ENCODE peak calls at places on chromosome 1, in nine cellular contexts. One of them, this sample, is unnamed.

GRCh38 chr1:10899490-10900264 is 103.2 kb upstream of the CASZ1 start:
- DNase-seq in neural progenitor cell: no peak
- DNase-seq in left ventricle myocardium inferior: no peak
- DNase-seq in CD4-positive, alpha-beta T cell: no peak
- DNase-seq in WTC11: no peak
- DNase-seq in mammary epithelial cell: peak
- DNase-seq in AG09319: no peak
- DNase-seq in fibroblast of mammary gland: peak
- DNase-seq in foreskin keratinocyte: peak
- DNase-seq in this sample: no peak

GRCh38 chr1:214492405-214493075 is 58.9 kb downstream of the PTPN14 start:
- DNase-seq in neural progenitor cell: no peak
- DNase-seq in left ventricle myocardium inferior: no peak
- DNase-seq in CD4-positive, alpha-beta T cell: no peak
- DNase-seq in WTC11: no peak
- DNase-seq in mammary epithelial cell: no peak
- DNase-seq in AG09319: no peak
- DNase-seq in fibroblast of mammary gland: peak
- DNase-seq in foreskin keratinocyte: no peak
- DNase-seq in this sample: no peak

GRCh38 chr1:66253330-66253921 is 280.5 kb upstream of the SGIP1 start:
- DNase-seq in neural progenitor cell: peak
- DNase-seq in left ventricle myocardium inferior: no peak
- DNase-seq in CD4-positive, alpha-beta T cell: no peak
- DNase-seq in WTC11: no peak
- DNase-seq in mammary epithelial cell: peak
- DNase-seq in AG09319: peak
- DNase-seq in fibroblast of mammary gland: peak
- DNase-seq in foreskin keratinocyte: no peak
- DNase-seq in this sample: peak

GRCh38 chr1:234543442-234544093 is 64.6 kb upstream of the TARBP1 start:
- DNase-seq in neural progenitor cell: no peak
- DNase-seq in left ventricle myocardium inferior: peak
- DNase-seq in CD4-positive, alpha-beta T cell: no peak
- DNase-seq in WTC11: no peak
- DNase-seq in mammary epithelial cell: no peak
- DNase-seq in AG09319: no peak
- DNase-seq in fibroblast of mammary gland: no peak
- DNase-seq in foreskin keratinocyte: no peak
- DNase-seq in this sample: no peak

GRCh38 chr1:37673920-37674319 is 18.4 kb upstream of the CDCA8 start:
- DNase-seq in neural progenitor cell: no peak
- DNase-seq in left ventricle myocardium inferior: no peak
- DNase-seq in CD4-positive, alpha-beta T cell: peak
- DNase-seq in WTC11: peak
- DNase-seq in mammary epithelial cell: no peak
- DNase-seq in AG09319: no peak
- DNase-seq in fibroblast of mammary gland: no peak
- DNase-seq in foreskin keratinocyte: no peak
- DNase-seq in this sample: no peak

GRCh38 chr1:5271264-5271663 is 616.9 kb downstream of the AJAP1 start:
- DNase-seq in neural progenitor cell: no peak
- DNase-seq in left ventricle myocardium inferior: no peak
- DNase-seq in CD4-positive, alpha-beta T cell: no peak
- DNase-seq in WTC11: no peak
- DNase-seq in mammary epithelial cell: no peak
- DNase-seq in AG09319: no peak
- DNase-seq in fibroblast of mammary gland: no peak
- DNase-seq in foreskin keratinocyte: no peak
- DNase-seq in this sample: no peak

GRCh38 chr1:19212167-19212566 is 2.1 kb upstream of the UBR4 start:
- DNase-seq in neural progenitor cell: no peak
- DNase-seq in left ventricle myocardium inferior: no peak
- DNase-seq in CD4-positive, alpha-beta T cell: no peak
- DNase-seq in WTC11: no peak
- DNase-seq in mammary epithelial cell: no peak
- DNase-seq in AG09319: no peak
- DNase-seq in fibroblast of mammary gland: no peak
- DNase-seq in foreskin keratinocyte: no peak
- DNase-seq in this sample: no peak

GRCh38 chr1:151992345-151993083 is 1.1 kb downstream of the S100A10 start:
- DNase-seq in neural progenitor cell: peak
- DNase-seq in left ventricle myocardium inferior: peak
- DNase-seq in CD4-positive, alpha-beta T cell: no peak
- DNase-seq in WTC11: peak
- DNase-seq in mammary epithelial cell: peak
- DNase-seq in AG09319: peak
- DNase-seq in fibroblast of mammary gland: peak
- DNase-seq in foreskin keratinocyte: peak
- DNase-seq in this sample: no peak

GRCh38 chr1:35718492-35719336 is at the start of gene C1orf216:
- DNase-seq in neural progenitor cell: peak
- DNase-seq in left ventricle myocardium inferior: peak
- DNase-seq in CD4-positive, alpha-beta T cell: peak
- DNase-seq in WTC11: peak
- DNase-seq in mammary epithelial cell: peak
- DNase-seq in AG09319: peak
- DNase-seq in fibroblast of mammary gland: peak
- DNase-seq in foreskin keratinocyte: no peak
- DNase-seq in this sample: peak

GRCh38 chr1:24293392-24294227 is 25.5 kb upstream of the GRHL3 start:
- DNase-seq in neural progenitor cell: no peak
- DNase-seq in left ventricle myocardium inferior: no peak
- DNase-seq in CD4-positive, alpha-beta T cell: no peak
- DNase-seq in WTC11: no peak
- DNase-seq in mammary epithelial cell: peak
- DNase-seq in AG09319: no peak
- DNase-seq in fibroblast of mammary gland: no peak
- DNase-seq in foreskin keratinocyte: no peak
- DNase-seq in this sample: no peak

DNA sequence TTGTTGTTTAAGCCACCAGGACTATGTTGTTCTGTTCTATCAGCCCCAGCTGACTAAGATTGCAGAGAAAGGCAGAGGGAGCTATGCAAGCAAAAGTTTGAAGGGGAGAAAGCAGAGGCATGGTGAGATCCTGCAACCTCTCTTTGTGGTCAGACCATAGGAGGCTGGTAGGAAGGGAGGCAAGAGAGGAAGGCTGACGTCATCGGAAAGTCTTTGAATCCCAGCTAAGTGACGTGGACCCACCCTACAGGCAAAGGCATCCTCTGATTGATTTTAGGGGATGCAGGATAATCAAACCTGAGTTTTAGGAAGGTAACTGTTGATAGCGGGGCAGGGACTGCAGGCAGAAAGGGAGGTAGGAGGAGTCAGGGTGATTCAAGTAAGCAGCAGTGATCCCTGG is 23.3 kb upstream of the TNNI1 start:
- DNase-seq in neural progenitor cell: no peak
- DNase-seq in left ventricle myocardium inferior: no peak
- DNase-seq in CD4-positive, alpha-beta T cell: no peak
- DNase-seq in WTC11: no peak
- DNase-seq in mammary epithelial cell: no peak
- DNase-seq in AG09319: no peak
- DNase-seq in fibroblast of mammary gland: peak
- DNase-seq in foreskin keratinocyte: no peak
- DNase-seq in this sample: no peak
- TF ChIP-seq CTCF in neural progenitor cell: no peak
- TF ChIP-seq CTCF in left ventricle myocardium inferior: no peak
- TF ChIP-seq CTCF in CD4-positive, alpha-beta T cell: no peak
- TF ChIP-seq CTCF in WTC11: no peak
- TF ChIP-seq CTCF in mammary epithelial cell: no peak
- TF ChIP-seq CTCF in AG09319: no peak
- TF ChIP-seq CTCF in fibroblast of mammary gland: no peak
- TF ChIP-seq CTCF in foreskin keratinocyte: no peak
- TF ChIP-seq CTCF in this sample: no peak

GRCh38 chr1:49626474-49626873 is 397.3 kb downstream of the AGBL4 start:
- DNase-seq in neural progenitor cell: no peak
- DNase-seq in left ventricle myocardium inferior: no peak
- DNase-seq in CD4-positive, alpha-beta T cell: no peak
- DNase-seq in WTC11: no peak
- DNase-seq in mammary epithelial cell: no peak
- DNase-seq in AG09319: no peak
- DNase-seq in fibroblast of mammary gland: no peak
- DNase-seq in foreskin keratinocyte: no peak
- DNase-seq in this sample: no peak

GRCh38 chr1:49627781-49628180 is 396.0 kb downstream of the AGBL4 start:
- DNase-seq in neural progenitor cell: no peak
- DNase-seq in left ventricle myocardium inferior: no peak
- DNase-seq in CD4-positive, alpha-beta T cell: no peak
- DNase-seq in WTC11: no peak
- DNase-seq in mammary epithelial cell: no peak
- DNase-seq in AG09319: no peak
- DNase-seq in fibroblast of mammary gland: no peak
- DNase-seq in foreskin keratinocyte: no peak
- DNase-seq in this sample: no peak

DNA sequence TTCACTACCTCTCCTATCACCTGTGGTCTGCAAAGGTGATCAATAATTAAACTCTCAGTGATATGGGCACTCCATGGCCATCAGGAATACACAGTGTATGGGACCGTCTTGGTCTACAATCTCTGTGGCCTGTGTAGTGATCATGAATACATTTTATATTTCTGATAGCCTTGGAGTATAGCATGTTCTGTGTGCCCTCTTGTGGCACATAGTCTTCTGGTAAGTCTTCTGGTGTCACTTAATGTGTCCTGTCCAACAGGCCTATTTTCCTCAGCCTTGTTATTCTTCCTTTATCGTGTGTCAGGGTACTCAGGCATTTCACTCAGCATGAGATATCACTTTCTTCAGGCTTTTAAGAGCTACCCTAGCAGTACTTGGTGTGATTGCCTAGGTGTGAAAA is 393.6 kb downstream of the AGBL4 start:
- DNase-seq in neural progenitor cell: no peak
- DNase-seq in left ventricle myocardium inferior: no peak
- DNase-seq in CD4-positive, alpha-beta T cell: no peak
- DNase-seq in WTC11: no peak
- DNase-seq in mammary epithelial cell: no peak
- DNase-seq in AG09319: no peak
- DNase-seq in fibroblast of mammary gland: no peak
- DNase-seq in foreskin keratinocyte: no peak
- DNase-seq in this sample: no peak
- TF ChIP-seq CTCF in neural progenitor cell: no peak
- TF ChIP-seq CTCF in left ventricle myocardium inferior: no peak
- TF ChIP-seq CTCF in CD4-positive, alpha-beta T cell: no peak
- TF ChIP-seq CTCF in WTC11: no peak
- TF ChIP-seq CTCF in mammary epithelial cell: peak
- TF ChIP-seq CTCF in AG09319: no peak
- TF ChIP-seq CTCF in fibroblast of mammary gland: no peak
- TF ChIP-seq CTCF in foreskin keratinocyte: no peak
- TF ChIP-seq CTCF in this sample: no peak

GRCh38 chr1:230277201-230277771 is 148.8 kb downstream of the PGBD5 start:
- DNase-seq in neural progenitor cell: peak
- DNase-seq in left ventricle myocardium inferior: no peak
- DNase-seq in CD4-positive, alpha-beta T cell: no peak
- DNase-seq in WTC11: peak
- DNase-seq in mammary epithelial cell: no peak
- DNase-seq in AG09319: no peak
- DNase-seq in fibroblast of mammary gland: no peak
- DNase-seq in foreskin keratinocyte: no peak
- DNase-seq in this sample: no peak
- TF ChIP-seq CTCF in neural progenitor cell: peak
- TF ChIP-seq CTCF in left ventricle myocardium inferior: no peak
- TF ChIP-seq CTCF in CD4-positive, alpha-beta T cell: no peak
- TF ChIP-seq CTCF in WTC11: no peak
- TF ChIP-seq CTCF in mammary epithelial cell: no peak
- TF ChIP-seq CTCF in AG09319: no peak
- TF ChIP-seq CTCF in fibroblast of mammary gland: no peak
- TF ChIP-seq CTCF in foreskin keratinocyte: no peak
- TF ChIP-seq CTCF in this sample: no peak

GRCh38 chr1:241888232-241888631 is 40.2 kb downstream of the EXO1 start:
- DNase-seq in neural progenitor cell: no peak
- DNase-seq in left ventricle myocardium inferior: no peak
- DNase-seq in CD4-positive, alpha-beta T cell: no peak
- DNase-seq in WTC11: no peak
- DNase-seq in mammary epithelial cell: peak
- DNase-seq in AG09319: no peak
- DNase-seq in fibroblast of mammary gland: peak
- DNase-seq in foreskin keratinocyte: peak
- DNase-seq in this sample: no peak

GRCh38 chr1:241881444-241881843 is 33.4 kb downstream of the EXO1 start:
- DNase-seq in neural progenitor cell: no peak
- DNase-seq in left ventricle myocardium inferior: no peak
- DNase-seq in CD4-positive, alpha-beta T cell: no peak
- DNase-seq in WTC11: no peak
- DNase-seq in mammary epithelial cell: no peak
- DNase-seq in AG09319: no peak
- DNase-seq in fibroblast of mammary gland: no peak
- DNase-seq in foreskin keratinocyte: no peak
- DNase-seq in this sample: no peak

DNA sequence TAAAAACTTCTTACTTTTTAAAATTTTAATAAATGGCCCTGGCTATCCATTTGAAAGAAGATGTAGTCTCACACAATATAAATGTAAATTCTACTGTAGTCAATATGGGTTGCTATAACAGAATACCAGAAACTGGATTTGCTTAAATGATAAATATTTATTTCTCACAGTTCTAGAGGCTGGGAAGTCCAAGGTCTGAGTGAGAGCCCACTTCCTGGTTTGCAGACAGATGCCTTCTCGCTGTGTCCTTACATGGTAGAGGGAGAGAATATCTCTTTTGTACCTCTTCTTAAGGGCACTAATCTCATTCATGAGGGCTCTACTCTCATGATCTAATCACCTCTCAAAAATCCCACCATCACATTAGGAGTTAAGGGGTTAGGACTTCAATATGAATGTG is 35.2 kb downstream of the EXO1 start:
- DNase-seq in neural progenitor cell: no peak
- DNase-seq in left ventricle myocardium inferior: no peak
- DNase-seq in CD4-positive, alpha-beta T cell: no peak
- DNase-seq in WTC11: no peak
- DNase-seq in mammary epithelial cell: no peak
- DNase-seq in AG09319: no peak
- DNase-seq in fibroblast of mammary gland: no peak
- DNase-seq in foreskin keratinocyte: no peak
- DNase-seq in this sample: no peak
- TF ChIP-seq CTCF in neural progenitor cell: no peak
- TF ChIP-seq CTCF in left ventricle myocardium inferior: no peak
- TF ChIP-seq CTCF in CD4-positive, alpha-beta T cell: no peak
- TF ChIP-seq CTCF in WTC11: no peak
- TF ChIP-seq CTCF in mammary epithelial cell: no peak
- TF ChIP-seq CTCF in AG09319: no peak
- TF ChIP-seq CTCF in fibroblast of mammary gland: no peak
- TF ChIP-seq CTCF in foreskin keratinocyte: no peak
- TF ChIP-seq CTCF in this sample: no peak

GRCh38 chr1:21620011-21620410 is 49.1 kb downstream of the RAP1GAP start:
- DNase-seq in neural progenitor cell: no peak
- DNase-seq in left ventricle myocardium inferior: no peak
- DNase-seq in CD4-positive, alpha-beta T cell: no peak
- DNase-seq in WTC11: no peak
- DNase-seq in mammary epithelial cell: no peak
- DNase-seq in AG09319: no peak
- DNase-seq in fibroblast of mammary gland: no peak
- DNase-seq in foreskin keratinocyte: no peak
- DNase-seq in this sample: no peak
- TF ChIP-seq CTCF in neural progenitor cell: no peak
- TF ChIP-seq CTCF in left ventricle myocardium inferior: no peak
- TF ChIP-seq CTCF in CD4-positive, alpha-beta T cell: no peak
- TF ChIP-seq CTCF in WTC11: no peak
- TF ChIP-seq CTCF in mammary epithelial cell: no peak
- TF ChIP-seq CTCF in AG09319: no peak
- TF ChIP-seq CTCF in fibroblast of mammary gland: no peak
- TF ChIP-seq CTCF in foreskin keratinocyte: no peak
- TF ChIP-seq CTCF in this sample: no peak